ENCODE peak calls at places on chromosomes 6 and 20, in four cellular contexts. A is Peyer's patch, X is mammary epithelial cell, O is SJSA1. C is an unnamed sample.

GRCh38 chr20:23446505-23446904 is 6.2 kb downstream of the CST11 start:
- DNase-seq in A (no peak), X (no peak), O (peak; percentile 56), C (no peak)

GRCh38 chr6:155645328-155645727 is 189.7 kb upstream of the NOX3 start:
- DNase-seq in A (no peak), X (peak; percentile 14), O (no peak), C (no peak)

GRCh38 chr6:10310826-10311225 is 104.0 kb downstream of the TFAP2A start:
- DNase-seq in A (no peak), X (peak; percentile 20), O (no peak), C (no peak)

GRCh38 chr6:70874181-70874913 is 82.5 kb downstream of the B3GAT2 start:
- DNase-seq in A (no peak), X (no peak), O (no peak), C (no peak)

GRCh38 chr6:1643830-1644445 is 34.2 kb downstream of the FOXC1 start:
- DNase-seq in A (no peak), X (no peak), O (no peak), C (no peak)

GRCh38 chr6:137415127-137415833 is 78.9 kb downstream of the OLIG3 start:
- DNase-seq in A (peak; percentile 55), X (peak; percentile 49), O (peak; percentile 52), C (peak; percentile 65)

GRCh38 chr6:165987483-165988305 is 180.0 kb downstream of the TBXT start:
- DNase-seq in A (no peak), X (peak; percentile 0), O (peak; percentile 62), C (peak; percentile 81)

GRCh38 chr6:61585504-61585903 is 700.5 kb downstream of the KHDRBS2 start:
- DNase-seq in A (no peak), X (no peak), O (no peak), C (no peak)

GRCh38 chr6:136753624-136754023 is 38.7 kb downstream of the MAP3K5 start:
- DNase-seq in A (no peak), X (peak; percentile 64), O (no peak), C (no peak)

GRCh38 chr20:44586289-44586911 is 4.0 kb downstream of the PKIG start:
- DNase-seq in A (no peak), X (no peak), O (no peak), C (no peak)

GRCh38 chr6:28207244-28208179 is 17.6 kb upstream of the ZSCAN9 start:
- DNase-seq in A (peak; percentile 60), X (peak; percentile 15), O (peak; percentile 44), C (peak; percentile 37)

GRCh38 chr6:70616728-70617260 is 50.1 kb downstream of the SDHAF4 start:
- DNase-seq in A (no peak), X (no peak), O (no peak), C (no peak)

GRCh38 chr20:24985802-24986201 is 6.7 kb downstream of the APMAP start:
- DNase-seq in A (no peak), X (no peak), O (peak; percentile 13), C (no peak)

GRCh38 chr6:134814076-134814709 is 135.7 kb downstream of the ALDH8A1 start:
- DNase-seq in A (no peak), X (peak; percentile 73), O (no peak), C (peak; percentile 37)

GRCh38 chr6:47822856-47823554 is 41.2 kb downstream of the OPN5 start:
- DNase-seq in A (no peak), X (no peak), O (no peak), C (no peak)

GRCh38 chr20:49775229-49775693 is 37.4 kb upstream of the SLC9A8 start:
- DNase-seq in A (peak; percentile 67), X (peak; percentile 75), O (peak; percentile 67), C (peak; percentile 80)

GRCh38 chr20:63962426-63963347 is 6.5 kb upstream of the UCKL1 start:
- DNase-seq in A (no peak), X (no peak), O (no peak), C (no peak)

GRCh38 chr20:34299925-34300806 is 3.0 kb downstream of the AHCY start:
- DNase-seq in A (no peak), X (no peak), O (no peak), C (no peak)

GRCh38 chr6:34514593-34515472 is 41.3 kb downstream of the SPDEF start:
- DNase-seq in A (peak; percentile 37), X (no peak), O (no peak), C (no peak)

GRCh38 chr20:38308047-38308438 is 4.1 kb downstream of the BPI start:
- DNase-seq in A (no peak), X (no peak), O (no peak), C (no peak)

GRCh38 chr6:31402324-31403282 is 792 bp upstream of the MICA start:
- DNase-seq in A (peak; percentile 64), X (no peak), O (no peak), C (peak; percentile 43)

GRCh38 chr6:113694278-113695077 is 162.7 kb upstream of the MARCKS start:
- DNase-seq in A (no peak), X (peak; percentile 64), O (peak; percentile 58), C (peak; percentile 65)

GRCh38 chr6:139394027-139394649 is 19.7 kb upstream of the CITED2 start:
- DNase-seq in A (no peak), X (no peak), O (no peak), C (no peak)

GRCh38 chr6:1381397-1382330 is 7.7 kb upstream of the FOXF2 start:
- DNase-seq in A (peak; percentile 73), X (no peak), O (peak; percentile 62), C (peak; percentile 32)

DNA sequence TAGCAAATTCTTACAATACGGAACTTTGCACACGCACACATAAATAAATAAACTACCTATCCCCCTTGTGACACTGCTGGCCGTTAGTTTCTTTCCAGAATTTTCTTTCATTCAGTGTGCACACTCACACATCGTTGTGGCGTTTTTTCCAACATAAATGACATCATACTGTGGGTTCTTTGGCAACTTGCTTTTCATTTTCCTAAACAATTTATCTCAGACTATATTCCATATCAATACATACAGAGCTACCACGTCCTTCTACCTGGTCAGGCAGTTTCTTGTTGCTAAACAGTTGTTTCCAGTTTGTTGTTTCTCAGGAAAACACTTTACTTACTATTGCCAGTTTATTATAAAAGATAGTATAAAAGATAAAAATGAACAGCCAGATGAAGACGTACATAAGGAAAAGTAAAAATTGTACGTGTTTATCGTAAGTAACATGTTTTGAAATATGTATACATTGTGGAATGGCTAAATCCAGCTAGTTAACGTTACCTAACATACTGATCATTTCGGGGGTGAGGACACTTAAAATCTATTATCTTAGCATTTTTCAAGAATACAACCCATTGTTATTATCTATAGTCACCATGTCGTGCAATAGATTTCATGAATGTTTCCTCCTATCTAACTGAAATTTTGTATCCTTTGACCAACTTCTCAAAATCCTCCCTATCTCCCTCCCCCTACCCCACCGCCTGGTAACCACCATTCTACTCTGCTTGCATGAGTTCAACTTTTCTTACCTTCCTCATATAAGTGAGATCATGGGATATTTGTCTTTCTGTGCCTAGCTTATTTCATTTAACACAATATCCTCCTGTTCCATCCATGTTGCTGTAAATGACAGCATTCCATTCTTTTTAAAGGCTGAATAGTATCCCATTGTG is 1.2 kb upstream of the TP53RK start:
- DNase-seq in A (no peak), X (no peak), O (no peak), C (no peak)
- H3K4me3 ChIP-seq in A (no peak overlapping the region), X (peak overlapping the region; percentile 49), O (peak overlapping the region; percentile 85), C (peak overlapping the region; percentile 95)

GRCh38 chr6:44005507-44005903 is 121.7 kb downstream of the MRPL14 start:
- DNase-seq in A (no peak), X (no peak), O (no peak), C (no peak)

GRCh38 chr6:44002591-44003344 is 124.5 kb downstream of the MRPL14 start:
- DNase-seq in A (peak; percentile 78), X (peak; percentile 46), O (no peak), C (no peak)

GRCh38 chr6:44003345-44004061 is 123.7 kb downstream of the MRPL14 start:
- DNase-seq in A (peak; percentile 47), X (no peak), O (no peak), C (no peak)

GRCh38 chr6:44004625-44005506 is 122.4 kb downstream of the MRPL14 start:
- DNase-seq in A (peak; percentile 33), X (no peak), O (no peak), C (peak; percentile 38)

GRCh38 chr6:44004136-44004535 is 123.1 kb downstream of the MRPL14 start:
- DNase-seq in A (no peak), X (no peak), O (no peak), C (no peak)
- H3K27me3 ChIP-seq in A (peaks cover 5% of the 10 kb centered on the region), X (no peaks in the 10 kb centered on the region), O (no peaks in the 10 kb centered on the region), C (no peaks in the 10 kb centered on the region)

GRCh38 chr6:132464538-132465256 is 48.2 kb downstream of the STX7 start:
- DNase-seq in A (no peak), X (no peak), O (no peak), C (peak; percentile 4)
- H3K36me3 ChIP-seq in A (peaks cover 94% of the 10 kb centered on the region), X (peaks cover 9% of the 10 kb centered on the region), O (peaks cover 46% of the 10 kb centered on the region), C (peaks cover 44% of the 10 kb centered on the region)

GRCh38 chr20:56826306-56826970 is 197.3 kb downstream of the TFAP2C start:
- DNase-seq in A (no peak), X (no peak), O (no peak), C (no peak)
- H3K4me3 ChIP-seq in A (no peak overlapping the region), X (no peak overlapping the region), O (no peak overlapping the region), C (no peak overlapping the region)

DNA sequence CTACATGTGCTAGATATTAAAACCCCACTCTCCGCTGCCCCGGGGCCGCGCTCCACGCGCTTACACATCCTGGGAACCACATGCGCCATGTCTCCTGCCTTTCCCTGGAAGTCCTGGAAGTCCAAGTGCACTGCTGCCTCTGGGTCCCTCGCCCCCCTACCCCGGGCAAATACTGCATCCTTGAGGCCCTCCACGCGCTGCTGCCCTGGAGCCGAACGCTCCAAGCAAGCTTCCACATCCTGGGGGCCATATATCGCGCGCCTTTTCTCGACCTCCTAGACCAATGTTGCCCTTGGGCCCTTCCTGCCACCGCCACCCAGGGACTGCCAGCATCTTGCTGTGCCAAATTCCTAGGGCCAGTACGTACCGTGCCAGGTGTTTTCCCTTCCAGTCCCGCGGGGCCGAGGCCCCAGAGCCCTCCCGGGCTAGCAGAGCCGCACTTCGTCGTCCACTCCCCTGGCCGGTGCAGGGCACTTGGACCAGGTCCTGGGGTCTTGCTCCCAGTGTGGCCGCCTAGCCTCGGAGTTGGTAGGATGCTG is 779 bp upstream of the KCNG1 start:
- DNase-seq in A (peak; percentile 47), X (no peak), O (no peak), C (no peak)
- H3K27me3 ChIP-seq in A (peaks cover 10% of the 10 kb centered on the region), X (peaks cover 7% of the 10 kb centered on the region), O (no peaks in the 10 kb centered on the region), C (no peaks in the 10 kb centered on the region)

GRCh38 chr6:36073587-36073986 is 46.0 kb downstream of the MAPK14 start:
- DNase-seq in A (no peak), X (no peak), O (no peak), C (no peak)
- H3K36me3 ChIP-seq in A (peaks cover 18% of the 10 kb centered on the region), X (peaks cover 6% of the 10 kb centered on the region), O (peaks cover 41% of the 10 kb centered on the region), C (peaks cover 19% of the 10 kb centered on the region)

DNA sequence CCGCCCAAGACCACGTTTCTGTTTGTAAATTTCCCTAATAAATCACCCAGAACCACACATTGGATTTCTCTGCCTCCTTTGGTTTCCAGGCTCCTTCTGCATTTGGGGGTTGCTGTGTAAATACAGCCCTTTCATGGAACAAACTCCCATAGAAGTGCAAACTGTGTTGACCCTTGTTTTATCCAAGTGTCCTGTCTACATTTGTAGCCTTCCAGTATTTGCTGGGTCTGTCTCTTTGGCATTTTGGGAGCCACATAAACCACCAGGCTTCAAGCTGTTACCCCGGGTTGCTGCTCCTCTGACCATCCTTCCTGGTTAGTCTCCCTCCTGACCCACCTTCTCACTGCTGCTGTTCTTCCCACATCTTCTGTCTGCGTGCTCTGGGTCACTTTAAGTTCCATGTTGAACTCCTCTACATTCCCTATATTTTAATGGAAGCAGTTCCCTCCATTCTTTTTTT is 7.6 kb upstream of the MTHFD1L start:
- DNase-seq in A (no peak), X (no peak), O (no peak), C (no peak)
- H3K4me3 ChIP-seq in A (no peak overlapping the region), X (peak overlapping the region; percentile 20), O (peak overlapping the region; percentile 2), C (no peak overlapping the region)

C was measured in MG63.